ENCODE peak calls at places on chromosomes 5 and 9, in five cellular contexts. I is HEK293T, F is HepG2, L is H1, Z is NT2/D1. Y is an unnamed sample.

GRCh38 chr9:124355941-124356744 is 59.1 kb downstream of the PSMB7 start:
- DNase-seq in F (no peak), I (no peak), L (no peak), Z (no peak), Y (no peak)

GRCh38 chr5:33379757-33380156 is 61.0 kb upstream of the TARS1 start:
- DNase-seq in L (peak), I (peak), F (no peak), Z (peak), Y (no peak)

GRCh38 chr5:67547682-67548081 is 351.1 kb upstream of the CD180 start:
- DNase-seq in L (no peak), Z (no peak), F (no peak), I (no peak), Y (no peak)

GRCh38 chr5:16552666-16553343 is 64.0 kb downstream of the RETREG1 start:
- DNase-seq in Z (peak), L (peak), I (peak), F (peak), Y (no peak)

GRCh38 chr9:90883661-90884060 is 82.0 kb downstream of the SYK start:
- DNase-seq in F (no peak), I (no peak), L (no peak), Z (no peak), Y (no peak)

GRCh38 chr5:6568383-6568782 is 64.5 kb downstream of the NSUN2 start:
- DNase-seq in I (no peak), L (no peak), Z (no peak), F (no peak), Y (no peak)

GRCh38 chr5:16776611-16777251 is 159.4 kb downstream of the MYO10 start:
- DNase-seq in I (peak), F (peak), L (no peak), Z (peak), Y (no peak)

GRCh38 chr9:5851445-5851844 is 18.5 kb upstream of the ERMP1 start:
- DNase-seq in I (no peak), L (no peak), F (no peak), Z (no peak), Y (peak)

GRCh38 chr9:136093995-136094881 is 851 bp downstream of the NACC2 start:
- DNase-seq in I (peak), Z (no peak), F (peak), L (no peak), Y (no peak)

GRCh38 chr5:95283761-95284511 is 958 bp downstream of the MCTP1 start:
- DNase-seq in L (peak), Z (no peak), I (peak), F (no peak), Y (no peak)

GRCh38 chr5:81579525-81579924 is 171.4 kb downstream of the SSBP2 start:
- DNase-seq in Z (no peak), L (no peak), I (no peak), F (no peak), Y (no peak)

GRCh38 chr5:43623048-43623447 is 20.1 kb downstream of the NNT start:
- DNase-seq in I (no peak), F (no peak), Z (no peak), L (no peak), Y (no peak)

GRCh38 chr5:43631182-43631910 is 28.4 kb downstream of the NNT start:
- DNase-seq in F (peak), I (peak), L (peak), Z (peak), Y (peak)

GRCh38 chr5:43627028-43627427 is 24.0 kb downstream of the NNT start:
- DNase-seq in Z (peak), F (peak), I (peak), L (no peak), Y (no peak)
- TF ChIP-seq SUZ12 in Z (no peak), F (no peak), I (no peak), L (no peak), Y (no peak)

DNA sequence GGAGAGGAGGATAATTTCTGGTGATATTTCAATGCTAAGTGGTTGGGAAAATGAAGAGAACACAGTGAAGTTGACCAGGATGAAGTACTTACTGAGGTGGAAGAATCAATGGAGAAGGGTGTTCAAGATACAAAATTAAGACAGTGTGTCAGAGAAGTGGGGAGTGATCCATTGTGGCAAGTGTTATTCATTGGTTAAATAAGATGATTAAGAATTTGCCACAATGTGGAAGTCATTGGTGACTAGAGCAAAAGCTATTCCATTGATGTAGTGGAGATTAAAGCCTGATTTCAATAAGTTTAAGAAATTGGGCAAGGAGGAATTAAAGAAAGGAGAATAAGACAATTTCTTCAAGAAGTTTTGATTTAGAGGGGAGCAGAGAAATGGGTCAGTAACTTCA is 118.9 kb downstream of the GHR start:
- DNase-seq in I (no peak), Z (no peak), F (no peak), L (no peak), Y (no peak)
- TF ChIP-seq SUZ12 in I (no peak), Z (no peak), F (no peak), L (no peak), Y (no peak)

GRCh38 chr9:121717141-121717749 is 65.8 kb downstream of the DAB2IP start:
- DNase-seq in I (no peak), F (no peak), Z (no peak), L (no peak), Y (no peak)
- TF ChIP-seq SUZ12 in I (no peak), F (no peak), Z (no peak), L (no peak), Y (no peak)

GRCh38 chr5:135323701-135324132 is 75.3 kb downstream of the MACROH2A1 start:
- DNase-seq in Z (no peak), F (peak), I (no peak), L (no peak), Y (no peak)

GRCh38 chr5:135323227-135323626 is 75.8 kb downstream of the MACROH2A1 start:
- DNase-seq in I (no peak), L (no peak), F (no peak), Z (no peak), Y (no peak)

GRCh38 chr5:135326296-135327240 is 72.5 kb downstream of the MACROH2A1 start:
- DNase-seq in F (no peak), L (no peak), Z (no peak), I (no peak), Y (no peak)

GRCh38 chr5:135324160-135324559 is 74.9 kb downstream of the MACROH2A1 start:
- DNase-seq in Z (no peak), I (no peak), L (no peak), F (no peak), Y (no peak)

DNA sequence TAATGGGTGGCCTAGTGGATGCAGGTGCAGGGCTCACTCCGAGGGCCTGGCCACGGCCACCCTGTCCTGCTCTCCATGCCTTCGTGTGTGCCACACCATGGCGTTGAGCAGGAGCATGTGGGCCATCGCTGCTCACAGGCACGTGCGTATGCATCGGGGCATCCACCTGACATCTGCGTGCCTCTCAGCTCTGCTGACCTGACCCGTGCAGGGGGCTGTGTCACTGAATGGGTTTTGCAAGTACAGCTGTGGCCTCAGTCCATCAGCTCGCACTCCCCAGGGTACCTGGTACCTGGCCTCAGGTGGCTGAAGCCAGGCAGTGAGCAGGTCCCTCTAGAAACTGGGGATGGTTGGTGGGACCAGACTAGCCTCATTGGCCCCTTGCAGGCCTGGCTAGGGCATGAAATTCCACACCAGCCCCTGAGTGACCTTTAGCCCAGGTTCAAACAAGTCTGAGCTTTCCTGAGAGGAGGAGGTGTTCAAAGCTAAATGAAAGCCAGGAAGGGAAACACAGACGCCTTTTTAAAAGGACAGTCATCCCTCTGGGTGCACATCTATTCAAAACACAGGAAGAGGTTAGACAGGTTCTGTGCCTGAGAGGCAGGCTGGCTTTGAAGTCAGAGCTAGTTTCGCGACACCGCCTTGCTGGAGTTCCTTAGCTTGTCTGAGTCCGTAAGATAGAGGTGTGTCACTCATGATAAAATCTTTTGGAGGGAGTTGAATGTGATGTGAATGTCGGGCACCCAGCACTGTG is 74.0 kb downstream of the MACROH2A1 start:
- DNase-seq in L (no peak), I (no peak), F (peak), Z (no peak), Y (no peak)
- TF ChIP-seq SUZ12 in L (no peak), I (no peak), F (no peak), Z (no peak), Y (no peak)

DNA sequence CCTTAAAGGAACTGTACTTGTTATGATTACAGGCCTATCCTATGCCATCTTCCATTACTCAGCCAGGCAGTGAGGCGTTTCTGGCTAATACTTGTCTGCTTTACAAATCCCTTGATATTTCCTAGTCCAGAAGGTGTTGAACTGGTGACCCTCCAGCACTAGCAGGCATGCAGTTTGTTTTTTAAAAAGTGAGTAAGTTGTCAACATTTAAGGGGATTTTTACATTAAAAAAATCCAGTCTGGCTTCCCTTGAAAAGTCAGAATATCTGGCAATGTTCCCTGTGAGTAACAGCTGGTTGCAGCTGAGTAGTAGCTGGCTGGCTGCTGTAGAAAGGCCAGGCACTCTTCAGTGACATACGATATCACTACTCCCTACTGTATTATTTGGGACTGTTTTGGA is 21.8 kb downstream of the GRIN3A start:
- DNase-seq in I (no peak), L (no peak), F (no peak), Z (no peak), Y (no peak)
- TF ChIP-seq SUZ12 in I (no peak), L (no peak), F (no peak), Z (no peak), Y (no peak)

DNA sequence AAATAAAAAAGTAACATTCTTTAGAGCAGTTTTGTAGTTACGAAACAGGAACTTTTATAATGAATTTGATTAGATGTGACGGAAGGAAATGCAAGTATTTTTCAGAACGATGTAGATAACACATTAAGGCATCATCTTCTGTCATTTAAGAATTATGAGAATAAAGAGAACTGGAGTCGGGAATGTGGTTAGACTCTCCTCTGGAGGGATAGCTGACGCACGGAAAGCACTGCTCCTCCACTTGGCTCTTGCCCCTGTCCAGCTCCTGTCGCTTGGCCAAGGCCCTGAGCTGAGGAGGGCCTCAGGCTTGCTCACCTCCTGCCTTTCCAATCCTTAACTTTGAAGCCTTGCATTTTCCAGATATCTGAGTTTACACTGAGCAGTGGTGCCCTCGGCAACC is 60.5 kb downstream of the MAP1B start:
- DNase-seq in Z (no peak), I (no peak), F (no peak), L (no peak), Y (no peak)
- TF ChIP-seq SUZ12 in Z (no peak), I (no peak), F (no peak), L (no peak), Y (no peak)

GRCh38 chr5:172403191-172403794 is 51.0 kb downstream of the SH3PXD2B start:
- DNase-seq in L (peak), Z (no peak), F (no peak), I (peak), Y (no peak)
- TF ChIP-seq SUZ12 in L (no peak), Z (no peak), F (no peak), I (no peak), Y (no peak)

Y was measured in GM12878.